ENCODE peak calls at places on chromosomes 6 and 20, in six cellular contexts. D is substantia nigra; Y is CD8-positive, alpha-beta memory T cell; F is stimulated activated CD4-positive, alpha-beta T cell treated with anti-CD3 and anti-CD28 coated beads, Interleukin-4, amount 100 ng/mL, for 48 hours; U is renal cortical epithelial cell; Q is Karpas-422. O is an unnamed sample.

GRCh38 chr20:45822863-45823262 is 4.2 kb downstream of the TNNC2 start:
- DNase-seq in Y (no peak), Q (no peak), U (no peak), D (no peak), F (no peak), O (no peak)

GRCh38 chr20:38890497-38890818 is 35.8 kb upstream of the FAM83D start:
- DNase-seq in U (no peak), D (no peak), Q (no peak), Y (no peak), F (no peak), O (no peak)

GRCh38 chr20:835220-836045 is 1.9 kb downstream of the FAM110A start:
- DNase-seq in U (no peak), Q (no peak), F (no peak), D (no peak), Y (no peak), O (no peak)

GRCh38 chr6:163670283-163670682 is 255.8 kb downstream of the QKI start:
- DNase-seq in D (no peak), F (no peak), Q (no peak), Y (no peak), U (no peak), O (no peak)

GRCh38 chr6:16236648-16237199 is 1.7 kb upstream of the GMPR start:
- DNase-seq in F (no peak), D (no peak), U (peak), Q (no peak), Y (no peak), O (no peak)

GRCh38 chr6:152129606-152130249 is 322.2 kb downstream of the ESR1 start:
- DNase-seq in Q (no peak), U (no peak), F (no peak), D (no peak), Y (no peak), O (no peak)

GRCh38 chr20:31781945-31782344 is 37.2 kb upstream of the MYLK2 start:
- DNase-seq in D (no peak), Q (peak), U (no peak), F (no peak), Y (no peak), O (no peak)

GRCh38 chr20:44658810-44659209 is 7.3 kb upstream of the ADA start:
- DNase-seq in Y (no peak), U (no peak), Q (peak), D (no peak), F (no peak), O (no peak)

GRCh38 chr6:162497371-162497770 is 230.2 kb downstream of the PRKN start:
- DNase-seq in Y (no peak), F (no peak), D (no peak), Q (no peak), U (no peak), O (no peak)

GRCh38 chr6:122789862-122790739 is 1.0 kb downstream of the SMPDL3A start:
- DNase-seq in Q (no peak), F (no peak), D (peak), Y (no peak), U (peak), O (no peak)

GRCh38 chr20:57785720-57786119 is 75.9 kb upstream of the PMEPA1 start:
- DNase-seq in Q (no peak), F (no peak), D (no peak), U (no peak), Y (no peak), O (no peak)